ENCODE peak calls at places on chromosomes 2 and 18, in nine cellular contexts. X is posterior cingulate gyrus; C is stimulated activated CD4-positive, alpha-beta T cell treated with anti-CD3 and anti-CD28 coated beads, TNF-alpha, amount 100 ng/mL, for 48 hours; V is HTR-8/SVneo; O is breast epithelium; D is neural crest cell; L is skeletal muscle cell; Z is myocyte; Q is HFFc6. R is an unnamed sample.

GRCh38 chr2:70596739-70597138 is 43.1 kb upstream of the TGFA start:
- DNase-seq in X (no peak), C (no peak), V (peak), O (no peak), D (no peak), L (peak), Z (peak), Q (peak), R (peak)

GRCh38 chr18:41972067-41973000 is 17.3 kb downstream of the PIK3C3 start:
- DNase-seq in X (no peak), C (no peak), V (no peak), O (no peak), D (no peak), L (no peak), Z (peak), Q (no peak), R (no peak)

GRCh38 chr2:175574069-175574468 is 392.6 kb upstream of the ATP5MC3 start:
- DNase-seq in X (no peak), C (no peak), V (no peak), O (no peak), D (no peak), L (no peak), Z (no peak), Q (no peak), R (no peak)

GRCh38 chr2:135182190-135182589 is 130.1 kb downstream of the RAB3GAP1 start:
- DNase-seq in X (no peak), C (no peak), V (no peak), O (no peak), D (no peak), L (no peak), Z (no peak), Q (no peak), R (no peak)

GRCh38 chr18:74351354-74351753 is 35.7 kb downstream of the C18orf63 start:
- DNase-seq in X (no peak), C (no peak), V (no peak), O (no peak), D (no peak), L (peak), Z (peak), Q (peak), R (no peak)

GRCh38 chr2:202036601-202037037 is 3.0 kb downstream of the FZD7 start:
- DNase-seq in X (no peak), C (no peak), V (no peak), O (no peak), D (peak), L (no peak), Z (no peak), Q (no peak), R (no peak)

GRCh38 chr2:117190856-117191255 is 623.6 kb upstream of the DDX18 start:
- DNase-seq in X (no peak), C (no peak), V (no peak), O (no peak), D (no peak), L (no peak), Z (no peak), Q (no peak), R (no peak)

GRCh38 chr2:159013103-159013502 is 44.7 kb downstream of the TANC1 start:
- DNase-seq in X (no peak), C (no peak), V (no peak), O (no peak), D (no peak), L (no peak), Z (no peak), Q (no peak), R (no peak)

GRCh38 chr2:16031848-16032159 is 91.5 kb downstream of the MYCN start:
- DNase-seq in X (no peak), C (no peak), V (no peak), O (peak), D (no peak), L (no peak), Z (no peak), Q (no peak), R (no peak)

GRCh38 chr2:238645716-238646115 is 202.2 kb upstream of the TWIST2 start:
- DNase-seq in X (no peak), C (no peak), V (no peak), O (no peak), D (no peak), L (no peak), Z (no peak), Q (no peak), R (no peak)

GRCh38 chr2:118387509-118387908 is 299.2 kb downstream of the INSIG2 start:
- DNase-seq in X (no peak), C (no peak), V (no peak), O (no peak), D (no peak), L (peak), Z (no peak), Q (no peak), R (no peak)

GRCh38 chr2:47631840-47632398 is 151.0 kb upstream of the MSH6 start:
- DNase-seq in X (peak), C (no peak), V (peak), O (no peak), D (no peak), L (peak), Z (peak), Q (peak), R (no peak)

GRCh38 chr2:20514596-20515269 is 67.9 kb downstream of the RHOB start:
- DNase-seq in X (no peak), C (no peak), V (peak), O (no peak), D (no peak), L (peak), Z (peak), Q (peak), R (no peak)

GRCh38 chr18:75211721-75212625 is 1.4 kb downstream of the TSHZ1 start:
- DNase-seq in X (no peak), C (no peak), V (no peak), O (no peak), D (peak), L (no peak), Z (no peak), Q (no peak), R (no peak)

GRCh38 chr2:9110893-9111569 is 95.6 kb upstream of the ASAP2 start:
- DNase-seq in X (no peak), C (no peak), V (no peak), O (no peak), D (no peak), L (no peak), Z (no peak), Q (no peak), R (no peak)

GRCh38 chr2:177262137-177262536 is 2.4 kb downstream of the NFE2L2 start:
- DNase-seq in X (no peak), C (no peak), V (no peak), O (no peak), D (no peak), L (no peak), Z (no peak), Q (no peak), R (no peak)

GRCh38 chr18:38047820-38048219 is 482.2 kb upstream of the CELF4 start:
- DNase-seq in X (no peak), C (no peak), V (no peak), O (no peak), D (no peak), L (no peak), Z (no peak), Q (no peak), R (no peak)

GRCh38 chr2:232928564-232929302 is 58.7 kb downstream of the SNORC start:
- DNase-seq in X (no peak), C (no peak), V (no peak), O (no peak), D (peak), L (no peak), Z (no peak), Q (no peak), R (no peak)

GRCh38 chr18:49886891-49887764 is 73.8 kb upstream of the ACAA2 start:
- DNase-seq in X (no peak), C (no peak), V (no peak), O (no peak), D (no peak), L (no peak), Z (no peak), Q (no peak), R (no peak)

GRCh38 chr2:219106251-219106650 is 45.5 kb upstream of the IHH start:
- DNase-seq in X (no peak), C (no peak), V (no peak), O (no peak), D (no peak), L (no peak), Z (no peak), Q (no peak), R (no peak)

GRCh38 chr2:53366570-53366969 is 401.0 kb upstream of the CHAC2 start:
- DNase-seq in X (no peak), C (no peak), V (no peak), O (no peak), D (no peak), L (no peak), Z (no peak), Q (no peak), R (no peak)

GRCh38 chr2:7627587-7627986 is 710.4 kb downstream of the RNF144A start:
- DNase-seq in X (no peak), C (no peak), V (no peak), O (no peak), D (no peak), L (peak), Z (no peak), Q (no peak), R (no peak)

GRCh38 chr18:70154591-70155194 is 50.8 kb downstream of the RTTN start:
- DNase-seq in X (no peak), C (no peak), V (peak), O (no peak), D (no peak), L (peak), Z (peak), Q (peak), R (no peak)

GRCh38 chr18:22637787-22638186 is 220.1 kb upstream of the CTAGE1 start:
- DNase-seq in X (no peak), C (no peak), V (peak), O (no peak), D (no peak), L (peak), Z (no peak), Q (peak), R (no peak)

GRCh38 chr2:153873062-153874048 is 1.6 kb downstream of the GALNT13 start:
- DNase-seq in X (peak), C (no peak), V (no peak), O (no peak), D (peak), L (no peak), Z (no peak), Q (no peak), R (no peak)

GRCh38 chr2:47054036-47054555 is 101.0 kb downstream of the STPG4 start:
- DNase-seq in X (no peak), C (no peak), V (no peak), O (no peak), D (no peak), L (no peak), Z (no peak), Q (no peak), R (no peak)

GRCh38 chr18:56248613-56249235 is 389.7 kb downstream of the TXNL1 start:
- DNase-seq in X (no peak), C (no peak), V (no peak), O (no peak), D (no peak), L (no peak), Z (no peak), Q (no peak), R (no peak)

GRCh38 chr2:28370355-28370754 is 22.3 kb upstream of the FOSL2 start:
- DNase-seq in X (no peak), C (no peak), V (no peak), O (no peak), D (no peak), L (no peak), Z (no peak), Q (no peak), R (no peak)

GRCh38 chr18:48785686-48786470 is 164.9 kb downstream of the SMAD7 start:
- DNase-seq in X (peak), C (no peak), V (no peak), O (no peak), D (no peak), L (no peak), Z (no peak), Q (no peak), R (no peak)

GRCh38 chr2:98702127-98702802 is 28.7 kb downstream of the MGAT4A start:
- DNase-seq in X (no peak), C (no peak), V (no peak), O (no peak), D (no peak), L (no peak), Z (no peak), Q (no peak), R (no peak)

GRCh38 chr18:29838556-29838955 is 1204.0 kb downstream of the DSC3 start:
- DNase-seq in X (no peak), C (no peak), V (no peak), O (no peak), D (no peak), L (no peak), Z (no peak), Q (no peak), R (no peak)

GRCh38 chr2:42795871-42796301 is 3.5 kb upstream of the HAAO start:
- DNase-seq in X (no peak), C (no peak), V (no peak), O (no peak), D (no peak), L (no peak), Z (peak), Q (no peak), R (no peak)

GRCh38 chr2:72236445-72237067 is 88.9 kb upstream of the CYP26B1 start:
- DNase-seq in X (no peak), C (no peak), V (peak), O (no peak), D (no peak), L (peak), Z (peak), Q (peak), R (no peak)

GRCh38 chr2:102033028-102033749 is 41.4 kb downstream of the IL1R2 start:
- DNase-seq in X (no peak), C (no peak), V (peak), O (peak), D (no peak), L (peak), Z (peak), Q (peak), R (no peak)

GRCh38 chr2:236177604-236177966 is 9.4 kb upstream of the GBX2 start:
- DNase-seq in X (no peak), C (peak), V (no peak), O (no peak), D (peak), L (no peak), Z (no peak), Q (no peak), R (no peak)

GRCh38 chr2:184155791-184156190 is 442.5 kb upstream of the ZNF804A start:
- DNase-seq in X (no peak), C (no peak), V (no peak), O (no peak), D (no peak), L (no peak), Z (no peak), Q (no peak), R (no peak)

GRCh38 chr18:54551590-54551989 is 39.5 kb upstream of the DYNAP start:
- DNase-seq in X (no peak), C (no peak), V (no peak), O (no peak), D (no peak), L (no peak), Z (no peak), Q (no peak), R (no peak)